ENCODE peak calls at places on chromosomes 2 and 18, in nine cellular contexts. W, I, F, Y, Z, Q, R, U and J are unnamed samples. For H3K9me3, the result is how much of the 10 kb centered on the place peaks cover.

GRCh38 chr2:165898381-165898780 is 55.2 kb downstream of the TTC21B start:
- DNase-seq in Y (no peak), Z (no peak), U (no peak), R (no peak), W (no peak), F (no peak), I (no peak), Q (no peak), J (no peak)

GRCh38 chr2:112959109-112959591 is 18.7 kb upstream of the IL36G start:
- DNase-seq in U (no peak), Z (no peak), Q (no peak), I (no peak), F (no peak), Y (peak), R (peak), W (peak), J (no peak)

GRCh38 chr2:164015328-164016123 is 279.7 kb upstream of the FIGN start:
- DNase-seq in Y (peak), W (no peak), U (no peak), Q (no peak), R (no peak), F (no peak), I (no peak), Z (no peak), J (no peak)

GRCh38 chr2:73156539-73157124 is 43.9 kb upstream of the RAB11FIP5 start:
- DNase-seq in I (peak), Y (peak), R (peak), U (peak), Q (peak), W (peak), Z (peak), F (peak), J (peak)

GRCh38 chr18:49521251-49521650 is 34.2 kb upstream of the C18orf32 start:
- DNase-seq in F (no peak), R (no peak), U (no peak), Z (no peak), I (no peak), W (no peak), Q (no peak), Y (no peak), J (no peak)

GRCh38 chr2:181354626-181355025 is 102.6 kb upstream of the ITGA4 start:
- DNase-seq in Z (no peak), Y (no peak), F (no peak), U (no peak), I (no peak), W (peak), R (no peak), Q (no peak), J (no peak)

GRCh38 chr2:173652311-173652710 is 297.6 kb downstream of the CDCA7 start:
- DNase-seq in Z (no peak), Q (no peak), Y (peak), I (no peak), W (peak), R (no peak), F (no peak), U (no peak), J (no peak)

GRCh38 chr2:69372767-69373166 is 14.3 kb downstream of the GFPT1 start:
- DNase-seq in I (no peak), F (no peak), Y (no peak), Z (no peak), Q (no peak), R (no peak), U (no peak), W (no peak), J (no peak)

GRCh38 chr2:207763308-207763707 is 6.4 kb downstream of the FZD5 start:
- DNase-seq in Q (no peak), R (no peak), I (no peak), Y (no peak), W (no peak), U (no peak), Z (no peak), F (no peak), J (no peak)
- H3K4me3 ChIP-seq in Q (no peak), R (no peak), I (no peak), Y (no peak), W (no peak), U (no peak), Z (no peak), F (no peak), J (no peak)

DNA sequence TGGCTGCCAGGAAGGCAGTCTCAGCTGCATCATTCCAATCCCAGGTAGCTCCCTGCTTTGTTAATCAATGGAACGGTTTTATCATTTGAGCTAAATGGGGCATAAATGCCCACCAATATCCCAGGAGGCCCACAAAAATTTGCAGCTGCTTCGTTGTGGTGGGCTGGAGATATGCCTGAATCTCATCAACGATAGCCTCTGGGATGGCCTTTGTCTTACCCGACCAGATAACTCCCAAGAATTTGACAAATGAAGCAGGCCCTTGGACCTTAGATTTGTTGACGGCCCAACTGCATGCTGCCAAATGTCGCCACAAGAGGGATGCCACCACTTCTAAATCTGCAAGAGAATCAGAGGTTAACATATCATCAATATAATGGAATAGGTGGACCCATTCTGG is 236.4 kb downstream of the MBD5 start:
- DNase-seq in W (no peak), Y (no peak), I (no peak), Q (no peak), R (no peak), F (no peak), Z (no peak), U (no peak), J (no peak)
- H3K9me3 ChIP-seq in W (under half), Y (under half), I (under half), Q (under half), R (under half), F (under half), Z (under half), U (under half), J (under half)

GRCh38 chr2:121595012-121595891 is 54.0 kb downstream of the CLASP1 start:
- DNase-seq in R (peak), Q (no peak), Z (no peak), I (no peak), U (no peak), Y (no peak), W (no peak), F (no peak), J (no peak)
- H3K4me3 ChIP-seq in R (no peak), Q (no peak), Z (no peak), I (no peak), U (no peak), Y (no peak), W (no peak), F (no peak), J (no peak)

GRCh38 chr18:70641156-70641775 is 352.4 kb downstream of the SOCS6 start:
- DNase-seq in W (no peak), R (no peak), F (no peak), I (no peak), U (no peak), Y (no peak), Z (no peak), Q (no peak), J (no peak)

GRCh38 chr18:70636991-70637390 is 348.1 kb downstream of the SOCS6 start:
- DNase-seq in Y (no peak), U (no peak), I (no peak), Q (no peak), R (no peak), Z (no peak), F (no peak), W (no peak), J (no peak)

GRCh38 chr18:70643812-70644211 is 355.0 kb downstream of the SOCS6 start:
- DNase-seq in W (no peak), Q (no peak), F (no peak), I (no peak), Z (no peak), Y (no peak), R (no peak), U (no peak), J (no peak)

GRCh38 chr18:70645971-70646370 is 357.1 kb downstream of the SOCS6 start:
- DNase-seq in Z (no peak), Y (no peak), I (no peak), Q (no peak), W (no peak), U (no peak), R (no peak), F (no peak), J (no peak)

GRCh38 chr18:70640336-70640887 is 351.6 kb downstream of the SOCS6 start:
- DNase-seq in F (no peak), W (no peak), I (no peak), U (no peak), Z (no peak), Y (no peak), Q (no peak), R (no peak), J (no peak)
- H3K9me3 ChIP-seq in F (under half), W (under half), I (under half), U (under half), Z (under half), Y (under half), Q (under half), R (under half), J (under half)